ENCODE peak calls at places on chromosome X, in seven cellular contexts. X is fibroblast of pulmonary artery; R is stimulated activated CD8-positive, alpha-beta memory T cell treated with anti-CD3 and anti-CD28 coated beads, Interleukin-7, amount 100 ng/mL, for 1 hour; L is breast epithelium; T is AG08396; Z is ELR; A is NCI-H1694 treated with DMSO at 0.1 percent for 48 hours. W is an unnamed sample.

GRCh38 chrX:46637937-46638336 is 64.4 kb downstream of the CHST7 start:
- DNase-seq in X (no peak), R (no peak), L (no peak), T (peak), Z (peak), A (no peak), W (peak)

GRCh38 chrX:49664824-49665223 is 31.0 kb downstream of the PAGE1 start:
- DNase-seq in X (no peak), R (no peak), L (no peak), T (no peak), Z (no peak), A (no peak), W (no peak)

GRCh38 chrX:16807976-16808542 is 21.8 kb downstream of the TXLNG start:
- DNase-seq in X (peak), R (no peak), L (no peak), T (peak), Z (peak), A (no peak), W (peak)

GRCh38 chrX:113297456-113297855 is 456.8 kb upstream of the AMOT start:
- DNase-seq in X (peak), R (no peak), L (no peak), T (no peak), Z (no peak), A (no peak), W (no peak)

GRCh38 chrX:105191878-105192277 is 28.6 kb downstream of the TEX13A start:
- DNase-seq in X (peak), R (no peak), L (no peak), T (peak), Z (no peak), A (no peak), W (no peak)

GRCh38 chrX:30278365-30278764 is 30.8 kb downstream of the NR0B1 start:
- DNase-seq in X (peak), R (no peak), L (no peak), T (no peak), Z (peak), A (no peak), W (peak)

GRCh38 chrX:150533863-150534262 is 34.6 kb upstream of the MTM1 start:
- DNase-seq in X (no peak), R (no peak), L (no peak), T (no peak), Z (peak), A (no peak), W (peak)

GRCh38 chrX:153512501-153512893 is 4.9 kb upstream of the ATP2B3 start:
- DNase-seq in X (no peak), R (no peak), L (no peak), T (no peak), Z (no peak), A (no peak), W (no peak)

GRCh38 chrX:68396953-68397352 is 36.3 kb downstream of the OPHN1 start:
- DNase-seq in X (no peak), R (no peak), L (no peak), T (no peak), Z (no peak), A (no peak), W (peak)

GRCh38 chrX:1453951-1454785 is 1.5 kb upstream of the ASMTL start:
- DNase-seq in X (peak), R (peak), L (peak), T (peak), Z (peak), A (no peak), W (peak)

GRCh38 chrX:131985526-131986049 is 37.5 kb upstream of the STK26 start:
- DNase-seq in X (no peak), R (no peak), L (no peak), T (no peak), Z (no peak), A (no peak), W (no peak)

GRCh38 chrX:109374276-109374960 is 107.5 kb downstream of the GUCY2F start:
- DNase-seq in X (peak), R (no peak), L (no peak), T (no peak), Z (peak), A (no peak), W (no peak)

GRCh38 chrX:131277543-131278115 is 11.5 kb downstream of the IGSF1 start:
- DNase-seq in X (no peak), R (no peak), L (no peak), T (no peak), Z (no peak), A (no peak), W (no peak)

GRCh38 chrX:119417842-119418241 is 18.7 kb downstream of the SLC25A43 start:
- DNase-seq in X (peak), R (no peak), L (no peak), T (no peak), Z (peak), A (no peak), W (peak)

GRCh38 chrX:1391707-1392375 is at the start of gene SLC25A6:
- DNase-seq in X (peak), R (peak), L (peak), T (peak), Z (peak), A (no peak), W (peak)

GRCh38 chrX:71454222-71454621 is 78.7 kb upstream of the OGT start:
- DNase-seq in X (peak), R (no peak), L (no peak), T (no peak), Z (peak), A (no peak), W (no peak)

GRCh38 chrX:99172958-99173357 is 1237.1 kb downstream of the PCDH19 start:
- DNase-seq in X (no peak), R (no peak), L (no peak), T (no peak), Z (no peak), A (no peak), W (no peak)

GRCh38 chrX:109632906-109633504 is 8.0 kb upstream of the KCNE5 start:
- DNase-seq in X (peak), R (no peak), L (no peak), T (peak), Z (peak), A (peak), W (peak)

GRCh38 chrX:12249997-12250396 is 111.7 kb downstream of the FRMPD4 start:
- DNase-seq in X (no peak), R (no peak), L (no peak), T (no peak), Z (no peak), A (no peak), W (no peak)

GRCh38 chrX:24426340-24426913 is 38.7 kb upstream of the PDK3 start:
- DNase-seq in X (peak), R (no peak), L (no peak), T (no peak), Z (peak), A (no peak), W (peak)

GRCh38 chrX:37871626-37872302 is 24.4 kb upstream of the DYNLT3 start:
- DNase-seq in X (peak), R (no peak), L (no peak), T (peak), Z (peak), A (no peak), W (peak)

GRCh38 chrX:6021316-6022091 is 207.2 kb downstream of the NLGN4X start:
- DNase-seq in X (peak), R (no peak), L (no peak), T (peak), Z (no peak), A (peak), W (peak)

GRCh38 chrX:24542756-24543155 is 77.7 kb downstream of the PDK3 start:
- DNase-seq in X (peak), R (no peak), L (no peak), T (no peak), Z (no peak), A (no peak), W (no peak)

GRCh38 chrX:16517206-16517605 is 132.8 kb upstream of the S100G start:
- DNase-seq in X (no peak), R (no peak), L (no peak), T (no peak), Z (no peak), A (no peak), W (no peak)

GRCh38 chrX:108732630-108733321 is 3.6 kb downstream of the IRS4 start:
- DNase-seq in X (no peak), R (no peak), L (no peak), T (no peak), Z (no peak), A (no peak), W (no peak)

GRCh38 chrX:66017659-66018170 is 22.2 kb downstream of the VSIG4 start:
- DNase-seq in X (no peak), R (no peak), L (no peak), T (no peak), Z (no peak), A (no peak), W (no peak)

W was measured in RPMI7951.